ENCODE peak calls at places on chromosomes 5 and 9, in five cellular contexts. Z is CD8-positive, alpha-beta T cell; O is mesenchymal stem cell; Q is GM23248; W is aorta. H is an unnamed sample.

GRCh38 chr5:111124793-111125192 is 32.6 kb downstream of the WDR36 start:
- DNase-seq in Z (no peak), W (no peak), Q (peak; percentile 26), O (no peak), H (no peak)

GRCh38 chr5:103474671-103475070 is 87.9 kb downstream of the NUDT12 start:
- DNase-seq in Z (no peak), W (no peak), Q (no peak), O (no peak), H (no peak)

GRCh38 chr9:99666571-99666970 is 155.1 kb upstream of the NR4A3 start:
- DNase-seq in O (no peak), W (no peak), Q (no peak), Z (no peak), H (no peak)

GRCh38 chr5:75235711-75236110 is 967 bp downstream of the ANKRD31 start:
- DNase-seq in Z (no peak), Q (no peak), W (no peak), O (no peak), H (no peak)

GRCh38 chr5:160315968-160316367 is 3.6 kb upstream of the CCNJL start:
- DNase-seq in O (peak; percentile 47), Z (no peak), Q (no peak), W (no peak), H (no peak)

GRCh38 chr5:58582004-58582403 is 871 bp upstream of the RAB3C start:
- DNase-seq in Q (no peak), W (no peak), Z (no peak), O (no peak), H (no peak)

GRCh38 chr5:163953883-163954282 is 448.5 kb downstream of the MAT2B start:
- DNase-seq in O (no peak), Q (no peak), Z (no peak), W (no peak), H (no peak)

GRCh38 chr5:128574041-128574440 is 36.0 kb upstream of the FBN2 start:
- DNase-seq in Q (peak; percentile 16), W (no peak), O (peak; percentile 51), Z (no peak), H (no peak)

GRCh38 chr5:94403483-94403882 is 214.9 kb downstream of the KIAA0825 start:
- DNase-seq in Q (no peak), O (no peak), Z (no peak), W (no peak), H (no peak)

GRCh38 chr5:180116441-180117377 is 45.1 kb upstream of the RNF130 start:
- DNase-seq in W (peak; percentile 62), Q (no peak), O (no peak), Z (no peak), H (no peak)

GRCh38 chr5:61402244-61402823 is 70.3 kb downstream of the ZSWIM6 start:
- DNase-seq in O (no peak), W (no peak), Q (no peak), Z (no peak), H (no peak)

GRCh38 chr9:114289106-114289505 is 33.8 kb upstream of the ORM1 start:
- DNase-seq in W (peak; percentile 77), O (no peak), Q (no peak), Z (no peak), H (no peak)

GRCh38 chr9:136404801-136405136 is 4.8 kb upstream of the SNAPC4 start:
- DNase-seq in W (no peak), O (no peak), Z (no peak), Q (no peak), H (no peak)

GRCh38 chr5:91591076-91591475 is 208.0 kb upstream of the ARRDC3 start:
- DNase-seq in W (no peak), O (no peak), Z (no peak), Q (no peak), H (no peak)

GRCh38 chr5:6518298-6519057 is 69.8 kb downstream of the UBE2QL1 start:
- DNase-seq in Q (no peak), W (no peak), O (no peak), Z (no peak), H (no peak)

GRCh38 chr5:139653616-139654015 is 5.5 kb downstream of the CXXC5 start:
- DNase-seq in Q (no peak), Z (no peak), W (no peak), O (no peak), H (no peak)

GRCh38 chr9:3809724-3810123 is 283.9 kb upstream of the RFX3 start:
- DNase-seq in Q (peak; percentile 66), O (no peak), Z (no peak), W (no peak), H (no peak)

GRCh38 chr9:129178579-129178909 is 483 bp upstream of the IER5L start:
- DNase-seq in O (no peak), Z (no peak), W (no peak), Q (no peak), H (no peak)

GRCh38 chr9:125932012-125932411 is 184.8 kb downstream of the PBX3 start:
- DNase-seq in O (peak; percentile 98), Q (peak; percentile 99), W (no peak), Z (no peak), H (peak; percentile 97)

GRCh38 chr9:37026085-37026935 is 7.8 kb downstream of the PAX5 start:
- DNase-seq in Q (peak; percentile 31), O (no peak), W (no peak), Z (no peak), H (no peak)

GRCh38 chr9:108854641-108855528 is 901 bp downstream of the ACTL7B start:
- DNase-seq in Q (no peak), Z (no peak), W (no peak), O (no peak), H (no peak)

GRCh38 chr5:168334161-168335094 is 43.0 kb downstream of the WWC1 start:
- DNase-seq in O (peak; percentile 17), Q (peak; percentile 41), Z (no peak), W (no peak), H (peak; percentile 47)

DNA sequence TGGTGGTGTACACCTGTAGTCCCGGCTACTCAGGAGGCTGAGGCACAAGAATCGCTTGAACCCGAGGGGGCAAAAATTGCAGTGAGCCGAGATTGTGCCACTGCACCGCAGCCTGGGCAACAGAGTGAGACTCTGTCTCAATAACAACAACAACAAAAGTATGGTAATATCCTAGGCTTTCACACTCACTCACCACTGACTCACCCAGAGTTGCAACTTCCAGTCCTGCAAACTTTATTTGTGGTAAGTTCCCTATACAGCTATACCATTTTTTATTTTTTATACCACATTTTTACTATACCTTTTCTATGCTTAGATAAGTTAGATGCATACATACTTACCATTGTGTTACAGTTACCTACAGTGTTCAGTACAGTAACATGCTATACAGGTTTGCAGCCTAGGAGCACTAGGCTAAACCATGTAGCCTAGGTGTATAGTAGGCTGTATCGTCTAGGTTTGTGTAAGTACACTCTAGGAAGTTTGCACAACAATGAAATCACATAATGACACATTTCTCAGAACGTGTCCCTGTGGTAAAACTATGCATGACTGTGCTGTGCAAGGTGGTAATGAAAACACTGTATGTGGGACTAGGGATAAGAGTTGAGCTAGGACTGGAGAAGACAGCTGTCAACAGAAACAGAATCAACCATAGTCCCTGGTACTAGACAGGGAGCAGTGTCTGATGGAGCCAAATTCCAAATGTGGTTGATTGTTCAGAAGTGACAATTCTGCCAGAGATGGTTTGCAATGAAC is 109.5 kb upstream of the RAD23B start:
- DNase-seq in Q (peak; percentile 39), Z (no peak), O (no peak), W (no peak), H (no peak)
- H3K36me3 ChIP-seq in Q (no peaks in the 10 kb centered on the region), Z (no peaks in the 10 kb centered on the region), O (no peaks in the 10 kb centered on the region), W (no peaks in the 10 kb centered on the region), H (no peaks in the 10 kb centered on the region)

DNA sequence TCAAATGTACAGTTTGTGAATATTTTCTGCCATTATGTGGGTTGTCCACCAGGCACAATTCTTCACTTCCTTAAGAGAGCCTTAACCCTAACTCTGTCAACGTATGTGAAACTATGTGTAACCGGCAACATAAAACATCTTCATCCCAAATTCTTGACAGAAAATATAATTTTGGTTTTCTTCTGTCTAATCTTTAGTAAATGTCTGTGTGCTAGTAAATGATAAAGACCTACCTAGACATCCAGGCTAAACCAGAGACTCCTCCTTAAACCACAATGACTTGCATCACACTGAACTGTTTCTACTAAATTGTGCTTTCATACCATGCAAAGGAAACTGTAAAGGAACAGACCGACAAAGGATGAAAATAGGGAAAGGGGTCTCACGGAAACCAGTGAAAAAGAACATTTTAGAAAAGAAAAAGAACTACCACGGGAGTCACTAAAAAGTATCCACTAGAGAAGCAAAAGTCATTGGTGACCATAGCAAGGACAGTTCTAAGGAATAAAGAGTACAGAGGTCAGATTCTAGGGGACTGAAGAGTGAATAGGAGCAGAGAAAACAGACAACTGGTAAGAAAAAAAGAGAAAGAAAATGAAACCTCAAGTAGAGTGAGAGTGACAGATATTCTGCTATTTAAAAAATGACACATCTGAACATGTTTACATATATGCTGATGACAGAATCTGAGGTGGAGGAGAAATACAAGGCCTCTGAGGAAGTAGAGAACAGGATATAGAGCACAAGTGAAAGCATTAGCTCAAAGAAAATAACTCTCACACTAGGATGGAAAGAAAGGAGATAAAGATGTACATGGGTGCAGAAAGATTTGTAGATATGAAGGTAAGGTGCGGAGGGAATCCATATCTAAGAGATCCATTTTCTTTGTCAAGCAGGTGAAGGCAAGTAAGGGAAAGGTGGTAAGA is 49.4 kb downstream of the FNIP1 start:
- DNase-seq in Z (no peak), W (no peak), Q (peak; percentile 33), O (peak; percentile 50), H (peak; percentile 22)
- H3K27ac ChIP-seq in Z (peak overlapping the region; percentile 44), W (no peak overlapping the region), Q (peak overlapping the region; percentile 13), O (no peak overlapping the region), H (peak overlapping the region; percentile 57)

GRCh38 chr5:177431317-177432142 is 5.1 kb downstream of the GRK6 start:
- DNase-seq in O (no peak), Q (no peak), Z (peak; percentile 66), W (peak; percentile 77), H (no peak)
- H3K4me3 ChIP-seq in O (no peak overlapping the region), Q (no peak overlapping the region), Z (peak overlapping the region; percentile 98), W (no peak overlapping the region), H (no peak overlapping the region)

DNA sequence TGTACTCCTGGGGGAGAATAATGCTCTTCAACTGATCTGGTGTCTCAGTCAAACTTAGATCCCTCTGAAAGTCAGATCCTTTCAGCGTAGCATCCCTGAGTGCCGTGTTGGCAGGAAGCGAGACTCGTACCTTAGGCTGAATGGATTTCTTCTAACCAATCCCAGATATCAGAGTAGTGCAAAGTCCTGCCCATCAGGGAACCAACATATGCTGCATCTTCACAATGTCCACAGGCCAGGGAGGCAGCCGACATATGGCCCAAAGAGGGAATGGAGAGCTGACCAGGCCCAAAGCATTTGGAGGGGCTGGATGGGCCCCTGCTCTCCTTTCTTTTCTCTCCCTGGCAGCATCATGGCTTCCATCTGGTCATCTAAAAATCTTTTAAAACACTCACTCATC is 497.0 kb upstream of the DAP start:
- DNase-seq in W (no peak), Z (no peak), Q (no peak), O (no peak), H (no peak)
- H3K36me3 ChIP-seq in W (no peaks in the 10 kb centered on the region), Z (no peaks in the 10 kb centered on the region), Q (no peaks in the 10 kb centered on the region), O (no peaks in the 10 kb centered on the region), H (no peaks in the 10 kb centered on the region)

H was measured in brain microvascular endothelial cell.